ENCODE peak calls at places on chromosomes 5 and 9, in six cellular contexts. O, C, F, T, W and X are unnamed samples.

GRCh38 chr5:370959-371810 is 49.7 kb downstream of the AHRR start:
- DNase-seq in C (peak; percentile 11), O (peak; percentile 82), F (no peak), T (peak; percentile 38), W (no peak), X (no peak)

GRCh38 chr9:97934321-97935115 is 3.5 kb downstream of the HEMGN start:
- DNase-seq in T (no peak), W (no peak), C (peak; percentile 30), F (no peak), O (no peak), X (no peak)

GRCh38 chr5:118918232-118918631 is 70.1 kb downstream of the DTWD2 start:
- DNase-seq in W (no peak), F (no peak), O (no peak), T (no peak), C (no peak), X (no peak)

GRCh38 chr5:180545248-180545647 is 46.1 kb downstream of the SCGB3A1 start:
- DNase-seq in T (no peak), F (no peak), W (no peak), C (no peak), O (no peak), X (no peak)

GRCh38 chr5:89034588-89034987 is 151.6 kb upstream of the MEF2C start:
- DNase-seq in T (no peak), F (no peak), C (no peak), W (no peak), O (no peak), X (peak; percentile 30)

GRCh38 chr9:83382421-83382820 is 155.8 kb downstream of the FRMD3 start:
- DNase-seq in W (no peak), T (no peak), O (no peak), C (no peak), F (no peak), X (no peak)

GRCh38 chr5:122112733-122113558 is 16.4 kb upstream of the ZNF474 start:
- DNase-seq in T (no peak), W (no peak), C (no peak), O (no peak), F (no peak), X (no peak)

GRCh38 chr9:124263158-124263557 is 5.4 kb downstream of the NEK6 start:
- DNase-seq in F (no peak), O (no peak), W (no peak), C (no peak), T (no peak), X (no peak)

GRCh38 chr5:97096096-97096648 is 46.2 kb downstream of the LIX1 start:
- DNase-seq in T (no peak), W (no peak), F (no peak), C (no peak), O (no peak), X (no peak)

GRCh38 chr5:94470802-94471201 is 147.6 kb downstream of the KIAA0825 start:
- DNase-seq in F (no peak), C (no peak), W (no peak), O (no peak), T (no peak), X (no peak)

GRCh38 chr5:22250528-22250927 is 602.6 kb downstream of the CDH12 start:
- DNase-seq in C (no peak), W (no peak), F (no peak), T (no peak), O (no peak), X (no peak)

GRCh38 chr9:122125158-122125890 is 32.2 kb upstream of the TTLL11 start:
- DNase-seq in T (peak; percentile 85), O (peak; percentile 93), F (peak; percentile 52), C (peak; percentile 84), W (no peak), X (peak; percentile 41)

GRCh38 chr5:74179183-74179582 is 461.3 kb downstream of the ENC1 start:
- DNase-seq in O (no peak), F (no peak), W (no peak), C (no peak), T (no peak), X (peak; percentile 49)

GRCh38 chr5:120769291-120769872 is 305.3 kb downstream of the PRR16 start:
- DNase-seq in T (no peak), W (no peak), F (no peak), C (no peak), O (no peak), X (no peak)

GRCh38 chr9:74284596-74284995 is 212.5 kb upstream of the RORB start:
- DNase-seq in W (no peak), F (no peak), O (no peak), C (no peak), T (no peak), X (no peak)

GRCh38 chr9:136690104-136690840 is 3.0 kb upstream of the AGPAT2 start:
- DNase-seq in W (no peak), C (no peak), T (no peak), F (no peak), O (no peak), X (no peak)

GRCh38 chr9:113220467-113221002 is 542 bp downstream of the FKBP15 start:
- DNase-seq in W (no peak), F (no peak), T (no peak), O (no peak), C (no peak), X (no peak)

GRCh38 chr5:96209829-96210228 is 223.2 kb downstream of the PCSK1 start:
- DNase-seq in W (no peak), T (no peak), C (no peak), F (no peak), O (no peak), X (peak; percentile 91)

GRCh38 chr9:94923333-94924089 is 197.0 kb downstream of the AOPEP start:
- DNase-seq in C (no peak), T (no peak), F (no peak), W (no peak), O (no peak), X (no peak)

GRCh38 chr5:89703799-89704198 is 705.8 kb downstream of the CETN3 start:
- DNase-seq in C (peak; percentile 11), F (no peak), O (no peak), W (peak; percentile 88), T (no peak), X (no peak)

GRCh38 chr9:68562456-68562855 is 21.8 kb upstream of the TMEM252 start:
- DNase-seq in F (no peak), W (no peak), C (no peak), T (no peak), O (no peak), X (no peak)

GRCh38 chr5:533243-534005 is 9.2 kb upstream of the SLC9A3 start:
- DNase-seq in O (no peak), C (no peak), T (peak; percentile 42), W (no peak), F (no peak), X (no peak)

GRCh38 chr9:122389799-122390481 is 19.1 kb downstream of the PTGS1 start:
- DNase-seq in C (no peak), W (no peak), O (no peak), T (no peak), F (no peak), X (no peak)

GRCh38 chr9:124267271-124267807 is 9.6 kb downstream of the NEK6 start:
- DNase-seq in T (peak; percentile 86), C (no peak), W (no peak), O (no peak), F (no peak), X (no peak)

GRCh38 chr9:89007568-89007967 is 16.3 kb downstream of the S1PR3 start:
- DNase-seq in W (no peak), C (no peak), O (no peak), T (no peak), F (no peak), X (no peak)

GRCh38 chr5:179478624-179479023 is 71.7 kb upstream of the RUFY1 start:
- DNase-seq in W (no peak), O (no peak), T (no peak), C (no peak), F (no peak), X (no peak)

GRCh38 chr5:143693691-143694252 is 118.2 kb upstream of the HMHB1 start:
- DNase-seq in O (no peak), T (no peak), W (no peak), F (no peak), C (no peak), X (no peak)

GRCh38 chr5:141560725-141561483 is 57.9 kb downstream of the DIAPH1 start:
- DNase-seq in T (peak; percentile 87), F (no peak), W (peak; percentile 97), C (peak; percentile 75), O (no peak), X (peak; percentile 95)

GRCh38 chr5:79858097-79858723 is 132.9 kb downstream of the MTX3 start:
- DNase-seq in T (peak; percentile 78), O (no peak), F (peak; percentile 62), W (peak; percentile 33), C (peak; percentile 88), X (no peak)

GRCh38 chr9:134067904-134068741 is at the start of gene BRD3:
- DNase-seq in T (peak; percentile 91), O (peak; percentile 91), C (peak; percentile 80), F (peak; percentile 62), W (no peak), X (peak; percentile 84)

GRCh38 chr9:396397-396796 is 181.7 kb downstream of the DOCK8 start:
- DNase-seq in F (no peak), O (no peak), C (no peak), T (no peak), W (no peak), X (no peak)

GRCh38 chr9:124098141-124098905 is 86.8 kb downstream of the LHX2 start:
- DNase-seq in W (no peak), T (no peak), C (no peak), O (no peak), F (no peak), X (no peak)

GRCh38 chr5:154642499-154643245 is 112.5 kb upstream of the LARP1 start:
- DNase-seq in W (no peak), C (no peak), F (no peak), T (no peak), O (peak; percentile 9), X (no peak)

GRCh38 chr5:17081142-17081541 is 136.3 kb upstream of the BASP1 start:
- DNase-seq in C (no peak), F (no peak), W (no peak), T (no peak), O (no peak), X (no peak)

GRCh38 chr5:102622244-102622643 is 123.4 kb upstream of the SLCO6A1 start:
- DNase-seq in O (no peak), F (no peak), C (no peak), W (no peak), T (no peak), X (no peak)